ENCODE peak calls at places on chromosomes 6 and 20, in five cellular contexts. V is mammary epithelial cell, G is tibial nerve, F is osteocyte, E is MCF 10A. H is an unnamed sample.

GRCh38 chr20:50385733-50386640 is 124.2 kb upstream of the PTPN1 start:
- DNase-seq in V (no peak), G (no peak), F (no peak), E (no peak), H (no peak)

GRCh38 chr6:82573200-82573972 is 209.8 kb downstream of the TPBG start:
- DNase-seq in V (no peak), G (no peak), F (no peak), E (no peak), H (no peak)

GRCh38 chr20:36871640-36872570 is 4.0 kb upstream of the TLDC2 start:
- DNase-seq in V (no peak), G (no peak), F (no peak), E (no peak), H (no peak)

GRCh38 chr6:130178692-130179091 is 44.1 kb downstream of the SAMD3 start:
- DNase-seq in V (peak; percentile 85), G (no peak), F (no peak), E (peak; percentile 89), H (no peak)

GRCh38 chr6:21595265-21595950 is 1.9 kb downstream of the SOX4 start:
- DNase-seq in V (peak; percentile 46), G (peak; percentile 29), F (no peak), E (peak; percentile 49), H (peak; percentile 33)

GRCh38 chr6:159169557-159170332 is 545 bp downstream of the FNDC1 start:
- DNase-seq in V (peak; percentile 26), G (no peak), F (no peak), E (no peak), H (peak; percentile 26)

GRCh38 chr6:453152-453551 is 61.6 kb downstream of the IRF4 start:
- DNase-seq in V (no peak), G (peak; percentile 68), F (no peak), E (no peak), H (no peak)

GRCh38 chr6:31776961-31777666 is at the start of gene VWA7:
- DNase-seq in V (peak; percentile 91), G (no peak), F (no peak), E (peak; percentile 95), H (peak; percentile 93)

GRCh38 chr20:36644713-36645109 is 1.3 kb downstream of the SLA2 start:
- DNase-seq in V (no peak), G (no peak), F (no peak), E (no peak), H (no peak)

GRCh38 chr20:63561624-63562396 is 7.9 kb downstream of the FNDC11 start:
- DNase-seq in V (no peak), G (no peak), F (no peak), E (no peak), H (no peak)

GRCh38 chr20:29297411-29298270 is 1959.8 kb upstream of the DEFB115 start:
- DNase-seq in V (no peak), G (no peak), F (no peak), E (no peak), H (peak; percentile 9)

GRCh38 chr6:166456360-166457156 is 73.8 kb upstream of the MPC1 start:
- DNase-seq in V (no peak), G (no peak), F (no peak), E (peak; percentile 13), H (no peak)
- TF ChIP-seq CTCF in V (no peak), G (no peak), F (peak; percentile 43), E (no peak), H (peak; percentile 33)

DNA sequence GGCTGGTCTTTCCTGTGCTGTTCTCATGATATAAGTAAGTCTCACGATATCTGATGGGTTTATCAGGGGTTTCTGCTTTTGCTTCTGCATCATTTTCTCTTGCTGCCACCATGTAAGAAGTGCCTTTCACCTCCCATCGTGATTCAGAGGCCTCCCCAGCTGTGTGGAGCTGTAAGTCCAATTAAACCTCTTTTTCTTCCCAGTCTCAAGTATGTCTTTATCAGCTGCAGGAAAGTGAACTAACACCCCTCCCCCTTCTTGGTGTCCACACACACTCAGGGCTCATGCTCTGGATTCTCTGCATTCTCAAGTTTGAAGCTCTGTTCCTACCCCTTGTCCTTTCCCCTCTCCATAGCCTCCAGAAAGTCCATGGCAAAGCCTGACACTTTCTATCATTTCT is 107.1 kb downstream of the THBS2 start:
- DNase-seq in V (no peak), G (no peak), F (no peak), E (no peak), H (no peak)
- TF ChIP-seq CTCF in V (no peak), G (no peak), F (no peak), E (no peak), H (no peak)

GRCh38 chr6:168194732-168195565 is 115.9 kb upstream of the FRMD1 start:
- DNase-seq in V (no peak), G (no peak), F (peak; percentile 80), E (no peak), H (no peak)

GRCh38 chr6:168192901-168193815 is 114.1 kb upstream of the FRMD1 start:
- DNase-seq in V (no peak), G (no peak), F (peak; percentile 80), E (no peak), H (no peak)

GRCh38 chr6:168192195-168192900 is 113.3 kb upstream of the FRMD1 start:
- DNase-seq in V (no peak), G (no peak), F (peak; percentile 49), E (no peak), H (no peak)

GRCh38 chr6:168195712-168196111 is 116.7 kb upstream of the FRMD1 start:
- DNase-seq in V (no peak), G (no peak), F (peak; percentile 59), E (no peak), H (no peak)

GRCh38 chr6:168193816-168194701 is 115.0 kb upstream of the FRMD1 start:
- DNase-seq in V (no peak), G (no peak), F (peak; percentile 83), E (peak; percentile 28), H (no peak)
- TF ChIP-seq CTCF in V (no peak), G (no peak), F (no peak), E (no peak), H (peak; percentile 7)

DNA sequence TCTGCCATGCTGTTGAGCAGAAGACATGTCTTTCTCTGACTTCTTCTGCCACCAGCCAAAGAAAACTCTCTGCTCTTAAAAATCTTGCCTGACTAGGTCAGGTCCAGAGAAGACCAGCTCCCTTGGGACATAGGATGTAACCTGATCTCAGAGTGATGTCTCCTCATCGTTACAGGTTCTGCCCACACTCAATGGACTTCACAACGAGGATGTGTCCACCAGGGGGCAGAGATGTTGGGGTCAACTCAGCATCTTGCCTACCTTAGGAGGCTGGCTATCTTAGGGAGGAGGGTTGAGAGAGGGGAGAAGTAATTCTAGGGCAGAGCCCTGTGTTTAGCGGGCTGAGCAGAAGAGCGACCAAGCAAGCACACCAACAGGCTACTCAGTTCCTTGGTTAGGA is 207.6 kb upstream of the CDH4 start:
- DNase-seq in V (no peak), G (no peak), F (no peak), E (peak; percentile 11), H (no peak)
- TF ChIP-seq CTCF in V (peak; percentile 22), G (no peak), F (no peak), E (no peak), H (no peak)